ENCODE peak calls at places on chromosomes 11 and 22, in four cellular contexts. O is adrenal gland; F is CD4-positive, alpha-beta memory T cell; H is Peyer's patch. P is an unnamed sample.

GRCh38 chr11:122720482-122720881 is 65.0 kb downstream of the UBASH3B start:
- DNase-seq in F (no peak), H (no peak), O (no peak), P (no peak)

GRCh38 chr11:100631316-100631715 is 55.8 kb upstream of the ARHGAP42 start:
- DNase-seq in F (no peak), H (no peak), O (no peak), P (no peak)

GRCh38 chr11:15893080-15893492 is 463.3 kb downstream of the SOX6 start:
- DNase-seq in O (no peak), F (no peak), H (no peak), P (no peak)

GRCh38 chr11:34215806-34216453 is 110.5 kb downstream of the NAT10 start:
- DNase-seq in F (no peak), O (no peak), H (no peak), P (no peak)

GRCh38 chr22:42893366-42894150 is 36.5 kb upstream of the ARFGAP3 start:
- DNase-seq in H (no peak), O (no peak), F (no peak), P (no peak)

GRCh38 chr11:97110376-97110775 is 720.6 kb downstream of the JRKL start:
- DNase-seq in F (no peak), H (no peak), O (no peak), P (no peak)

GRCh38 chr22:43066844-43067385 is 22.3 kb downstream of the TTLL1 start:
- DNase-seq in H (no peak), F (no peak), O (no peak), P (no peak)

GRCh38 chr11:15968461-15969130 is 387.8 kb downstream of the SOX6 start:
- DNase-seq in F (no peak), O (no peak), H (no peak), P (no peak)

GRCh38 chr11:1054143-1055108 is 17.9 kb upstream of the MUC6 start:
- DNase-seq in H (peak), F (no peak), O (peak), P (no peak)

GRCh38 chr22:27377501-27377900 is 424.1 kb downstream of the MN1 start:
- DNase-seq in O (no peak), H (no peak), F (no peak), P (no peak)

GRCh38 chr11:12090761-12091261 is 19.6 kb upstream of the MICAL2 start:
- DNase-seq in O (no peak), H (peak), F (no peak), P (no peak)

GRCh38 chr11:44886765-44887164 is 63.9 kb downstream of the TP53I11 start:
- DNase-seq in F (no peak), H (no peak), O (no peak), P (no peak)

GRCh38 chr11:19326499-19326898 is 85.8 kb upstream of the E2F8 start:
- DNase-seq in H (no peak), O (no peak), F (no peak), P (no peak)

GRCh38 chr22:50488006-50488677 is 1.5 kb downstream of the MIOX start:
- DNase-seq in H (no peak), O (no peak), F (no peak), P (no peak)

GRCh38 chr11:122082203-122082602 is 33.8 kb downstream of the BLID start:
- DNase-seq in H (no peak), O (no peak), F (no peak), P (no peak)

GRCh38 chr22:30876925-30877553 is 91.5 kb downstream of the MORC2 start:
- DNase-seq in F (no peak), O (peak), H (no peak), P (no peak)

GRCh38 chr22:24848559-24849168 is 42.7 kb downstream of the SGSM1 start:
- DNase-seq in O (no peak), F (no peak), H (no peak), P (no peak)

GRCh38 chr11:2213890-2214526 is 42.4 kb upstream of the TH start:
- DNase-seq in O (no peak), H (no peak), F (no peak), P (no peak)

DNA sequence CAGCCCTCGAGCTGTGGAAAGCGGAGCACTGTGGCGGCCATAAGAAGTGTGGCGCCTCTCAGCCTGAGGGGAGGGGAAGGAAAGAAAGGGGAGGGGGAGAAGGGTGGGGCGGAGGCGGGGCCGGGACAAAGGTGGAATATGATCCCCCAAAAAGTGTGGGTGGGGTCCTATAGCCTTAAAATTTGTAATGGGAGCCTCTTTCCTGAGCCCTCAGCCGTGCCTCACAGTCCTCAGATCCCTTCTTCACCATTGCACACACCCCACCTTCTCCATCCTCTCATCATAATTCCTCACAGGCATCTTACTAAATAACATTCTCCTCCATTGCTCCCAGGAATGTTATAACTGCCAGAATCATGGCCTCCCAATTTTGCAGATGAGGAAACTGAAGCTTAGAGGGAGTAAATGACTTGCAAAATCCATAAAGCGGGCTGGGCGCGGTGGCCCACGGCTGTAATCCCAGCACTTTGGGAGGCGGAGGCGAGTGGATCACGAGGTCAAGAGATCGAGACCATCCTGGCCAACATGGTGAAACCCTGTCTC is 600 bp upstream of the RAB6A start:
- DNase-seq in O (no peak), F (no peak), H (no peak), P (no peak)
- H3K4me3 ChIP-seq in O (no peak), F (peak), H (peak), P (peak)

GRCh38 chr11:106162190-106162589 is 84.7 kb downstream of the AASDHPPT start:
- DNase-seq in F (no peak), O (no peak), H (no peak), P (no peak)
- H3K27ac ChIP-seq in F (no peak), O (no peak), H (no peak), P (no peak)

DNA sequence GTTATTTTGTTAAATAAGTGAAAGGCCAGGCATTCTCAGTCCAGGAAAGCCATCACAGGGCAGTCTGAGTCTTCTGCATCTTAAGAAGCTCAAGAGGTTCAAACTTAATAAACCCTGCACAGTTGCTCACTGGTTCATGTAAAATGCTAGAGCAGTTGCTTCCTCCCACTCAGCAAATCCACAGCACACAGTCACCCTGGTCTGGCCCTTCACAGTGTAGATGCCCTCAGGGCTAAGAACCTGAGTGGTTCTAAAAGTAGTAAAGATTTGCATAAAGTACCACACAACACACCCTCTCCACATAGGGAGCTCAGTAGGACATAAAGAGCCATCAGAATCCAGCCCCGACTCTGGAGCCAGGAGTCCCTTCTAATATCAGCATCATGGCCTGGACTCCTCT is 58.7 kb downstream of the ZNF280B start:
- DNase-seq in H (no peak), O (no peak), F (no peak), P (no peak)
- H3K4me3 ChIP-seq in H (no peak), O (no peak), F (no peak), P (no peak)

DNA sequence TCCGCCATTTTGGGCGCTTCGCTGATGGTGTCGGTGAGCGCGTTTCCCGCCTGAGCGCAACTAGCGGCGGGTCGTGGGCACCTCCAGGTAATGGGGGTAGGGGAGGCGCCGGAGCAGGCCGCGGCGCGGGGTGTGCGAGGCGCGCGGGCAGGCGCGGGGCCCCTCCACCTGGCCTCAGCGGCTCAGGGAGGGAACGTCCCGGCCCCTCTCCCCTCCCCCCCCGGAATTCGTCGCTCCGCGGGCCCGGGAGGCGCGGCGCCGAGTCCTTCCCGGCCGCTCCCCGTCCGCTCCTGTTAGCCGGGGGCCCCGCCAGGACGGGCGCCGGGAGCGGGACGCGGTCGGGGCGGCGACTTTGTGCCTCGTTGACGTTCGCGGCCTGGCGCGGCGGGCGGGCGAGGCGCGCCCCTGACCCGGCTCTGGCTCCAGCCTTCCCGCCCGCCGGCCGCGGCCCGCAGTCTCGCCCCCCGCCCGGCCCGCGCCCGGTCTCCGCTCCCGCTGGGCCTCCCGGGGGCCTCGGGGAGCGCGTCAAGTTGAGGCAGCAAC is at the start of gene PPP6R3:
- DNase-seq in O (no peak), F (no peak), H (no peak), P (no peak)
- H3K27ac ChIP-seq in O (peak), F (peak), H (peak), P (peak)

GRCh38 chr11:27282806-27283205 is 80.2 kb downstream of the CCDC34 start:
- DNase-seq in O (no peak), F (no peak), H (no peak), P (no peak)

GRCh38 chr11:27281740-27282139 is 81.3 kb downstream of the CCDC34 start:
- DNase-seq in O (peak), H (no peak), F (no peak), P (no peak)

GRCh38 chr11:27281276-27281675 is 81.7 kb downstream of the CCDC34 start:
- DNase-seq in F (no peak), H (no peak), O (no peak), P (no peak)

GRCh38 chr11:27280131-27280530 is 82.9 kb downstream of the CCDC34 start:
- DNase-seq in O (no peak), H (no peak), F (no peak), P (no peak)

DNA sequence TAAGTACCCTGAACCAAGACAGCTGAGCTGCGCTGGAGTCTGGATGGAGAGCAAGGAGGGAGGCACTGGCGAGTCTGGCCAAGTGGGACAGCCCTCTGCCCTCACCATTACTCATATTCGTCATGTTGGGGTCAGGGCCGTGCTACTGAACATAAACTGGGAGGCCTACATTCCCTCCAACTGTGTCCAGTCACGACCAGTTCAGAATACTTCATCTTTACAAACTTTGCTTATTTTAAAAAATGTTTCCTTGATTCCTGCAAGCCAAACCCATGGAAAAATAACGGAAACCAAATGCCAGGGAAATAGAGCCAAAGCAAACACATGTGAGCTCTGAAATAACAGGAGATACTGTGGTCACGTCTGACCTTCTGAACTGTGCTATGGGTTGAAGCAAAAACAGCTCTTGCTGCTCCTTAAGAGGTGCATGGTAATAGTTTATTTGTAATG is 80.8 kb downstream of the CCDC34 start:
- DNase-seq in O (peak), H (no peak), F (no peak), P (no peak)
- H3K4me3 ChIP-seq in O (no peak), H (no peak), F (no peak), P (no peak)

DNA sequence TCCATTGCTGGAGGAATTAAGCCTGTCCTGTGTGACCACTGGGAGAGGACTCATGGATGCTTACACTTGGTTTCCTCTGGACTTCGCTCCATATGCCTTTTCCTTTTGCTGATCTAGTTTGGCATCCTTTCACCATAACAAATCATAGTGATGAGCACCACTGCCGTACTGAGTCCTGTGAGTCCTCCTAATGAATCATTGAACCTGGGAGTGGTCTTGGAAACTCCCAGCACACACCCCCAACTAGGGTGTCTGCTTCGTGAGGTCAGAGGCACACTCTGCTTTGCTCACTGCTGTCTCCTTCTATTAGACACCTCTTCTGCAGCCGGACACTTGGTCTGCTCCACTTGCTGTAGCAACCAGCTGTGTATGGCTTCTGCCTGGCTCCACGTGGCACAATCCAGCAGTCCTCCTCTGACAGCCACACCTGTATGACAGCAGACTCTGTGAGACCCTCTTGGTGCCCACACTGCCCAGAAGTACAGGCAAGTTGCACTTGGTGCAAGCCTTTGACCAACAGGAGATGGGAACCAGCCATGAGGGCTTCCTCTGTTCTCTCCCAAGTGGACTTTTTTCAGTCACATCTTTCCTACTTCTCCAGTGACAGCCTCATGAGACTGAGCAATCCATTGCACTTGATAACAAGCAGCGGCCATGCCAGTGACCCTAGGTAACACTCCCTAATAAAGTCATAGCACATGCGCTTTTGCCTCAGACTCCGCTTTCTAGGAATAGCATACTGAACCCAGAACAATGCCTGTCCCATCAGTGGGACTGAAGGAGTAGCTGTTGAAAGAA is 65.0 kb upstream of the HMGXB4 start:
- DNase-seq in O (no peak), F (no peak), H (no peak), P (no peak)
- H3K27ac ChIP-seq in O (no peak), F (no peak), H (no peak), P (no peak)